ENCODE peak calls at places on chromosomes 12 and 14, in seven cellular contexts. L, C, V, J, E, T and F are unnamed samples.

GRCh38 chr12:57152408-57153038 is 5.1 kb upstream of the LRP1-AS start:
- DNase-seq in V (no peak), C (no peak), E (no peak), L (no peak), J (no peak), T (no peak), F (no peak)

GRCh38 chr14:105099778-105100177 is 34.5 kb upstream of the GPR132 start:
- DNase-seq in J (no peak), T (no peak), C (no peak), E (no peak), L (no peak), V (no peak), F (no peak)

GRCh38 chr12:105462336-105462735 is 131.8 kb downstream of the C12orf75 start:
- DNase-seq in T (no peak), E (no peak), C (no peak), J (no peak), V (no peak), L (no peak), F (no peak)

GRCh38 chr12:27589419-27589818 is 65.4 kb downstream of the PPFIBP1 start:
- DNase-seq in V (no peak), T (no peak), E (no peak), C (no peak), J (no peak), L (no peak), F (peak; percentile 50)

GRCh38 chr12:78918221-78918620 is 53.6 kb downstream of the SYT1 start:
- DNase-seq in T (no peak), C (no peak), E (no peak), J (peak; percentile 22), V (no peak), L (no peak), F (no peak)

GRCh38 chr14:64581817-64582216 is 32.1 kb downstream of the PPP1R36 start:
- DNase-seq in C (no peak), J (no peak), E (no peak), L (no peak), V (no peak), T (no peak), F (no peak)

GRCh38 chr12:62146323-62146722 is 113.9 kb upstream of the USP15 start:
- DNase-seq in C (no peak), J (no peak), L (no peak), E (no peak), T (no peak), V (no peak), F (no peak)

GRCh38 chr14:23539209-23539866 is 12.2 kb downstream of the ZFHX2 start:
- DNase-seq in C (peak; percentile 61), L (peak; percentile 19), J (peak; percentile 92), V (no peak), E (peak; percentile 86), T (no peak), F (peak; percentile 44)

GRCh38 chr12:109387425-109388166 is 39.9 kb downstream of the MYO1H start:
- DNase-seq in J (peak; percentile 31), V (no peak), L (peak; percentile 44), C (peak; percentile 63), T (no peak), E (peak; percentile 73), F (peak; percentile 51)

GRCh38 chr12:93662961-93663728 is 14.0 kb upstream of the CRADD start:
- DNase-seq in T (no peak), J (no peak), E (peak; percentile 94), C (no peak), L (no peak), V (no peak), F (no peak)

GRCh38 chr12:10967409-10967808 is 19.3 kb downstream of the TAS2R50 start:
- DNase-seq in C (no peak), T (no peak), E (no peak), L (no peak), J (peak; percentile 23), V (no peak), F (no peak)

GRCh38 chr14:61941421-61941805 is 179.2 kb downstream of the SNAPC1 start:
- DNase-seq in L (no peak), T (no peak), V (no peak), C (no peak), J (no peak), E (no peak), F (no peak)

GRCh38 chr14:65237956-65238355 is 135.6 kb upstream of the MAX start:
- DNase-seq in T (no peak), J (no peak), L (no peak), E (peak; percentile 84), C (peak; percentile 59), V (no peak), F (no peak)

GRCh38 chr14:68112456-68112855 is 292.9 kb downstream of the RAD51B start:
- DNase-seq in V (no peak), T (no peak), C (no peak), L (no peak), E (no peak), J (no peak), F (no peak)

GRCh38 chr12:101414533-101415119 is 7.1 kb upstream of the ARL1 start:
- DNase-seq in T (no peak), C (peak; percentile 78), L (peak; percentile 73), E (peak; percentile 58), J (peak; percentile 52), V (peak; percentile 13), F (peak; percentile 27)

GRCh38 chr14:78417532-78417931 is 247.4 kb downstream of the NRXN3 start:
- DNase-seq in V (no peak), J (no peak), C (no peak), L (no peak), T (no peak), E (no peak), F (no peak)

GRCh38 chr12:64400041-64400440 is 4.2 kb upstream of the XPOT start:
- DNase-seq in C (peak; percentile 64), E (no peak), L (no peak), J (no peak), V (no peak), T (no peak), F (no peak)

GRCh38 chr12:29762637-29763300 is 21.0 kb downstream of the TMTC1 start:
- DNase-seq in L (no peak), J (no peak), E (no peak), T (no peak), V (no peak), C (no peak), F (no peak)

GRCh38 chr12:93896427-93896826 is 219.3 kb downstream of the CRADD start:
- DNase-seq in C (no peak), L (no peak), J (peak; percentile 24), V (no peak), E (no peak), T (no peak), F (no peak)

GRCh38 chr12:20212658-20213387 is 155.5 kb upstream of the PDE3A start:
- DNase-seq in T (peak; percentile 69), E (no peak), L (peak; percentile 82), J (peak; percentile 61), V (no peak), C (no peak), F (peak; percentile 33)

GRCh38 chr12:71780207-71780822 is 25.7 kb downstream of the RAB21 start:
- DNase-seq in T (no peak), V (no peak), C (peak; percentile 62), E (peak; percentile 20), L (peak; percentile 16), J (peak; percentile 43), F (peak; percentile 28)

GRCh38 chr12:102958073-102958829 is 777 bp downstream of the ASCL1 start:
- DNase-seq in J (peak; percentile 80), V (no peak), T (no peak), L (no peak), E (no peak), C (no peak), F (no peak)

GRCh38 chr12:102954143-102954542 is 3.3 kb upstream of the ASCL1 start:
- DNase-seq in J (no peak), L (no peak), E (no peak), C (no peak), T (no peak), V (no peak), F (no peak)

GRCh38 chr12:102957339-102958050 is at the start of gene ASCL1:
- DNase-seq in V (no peak), E (no peak), L (no peak), J (peak; percentile 83), C (no peak), T (no peak), F (no peak)

GRCh38 chr12:102956738-102957338 is 636 bp upstream of the ASCL1 start:
- DNase-seq in C (no peak), J (no peak), T (no peak), L (no peak), E (no peak), V (no peak), F (no peak)

DNA sequence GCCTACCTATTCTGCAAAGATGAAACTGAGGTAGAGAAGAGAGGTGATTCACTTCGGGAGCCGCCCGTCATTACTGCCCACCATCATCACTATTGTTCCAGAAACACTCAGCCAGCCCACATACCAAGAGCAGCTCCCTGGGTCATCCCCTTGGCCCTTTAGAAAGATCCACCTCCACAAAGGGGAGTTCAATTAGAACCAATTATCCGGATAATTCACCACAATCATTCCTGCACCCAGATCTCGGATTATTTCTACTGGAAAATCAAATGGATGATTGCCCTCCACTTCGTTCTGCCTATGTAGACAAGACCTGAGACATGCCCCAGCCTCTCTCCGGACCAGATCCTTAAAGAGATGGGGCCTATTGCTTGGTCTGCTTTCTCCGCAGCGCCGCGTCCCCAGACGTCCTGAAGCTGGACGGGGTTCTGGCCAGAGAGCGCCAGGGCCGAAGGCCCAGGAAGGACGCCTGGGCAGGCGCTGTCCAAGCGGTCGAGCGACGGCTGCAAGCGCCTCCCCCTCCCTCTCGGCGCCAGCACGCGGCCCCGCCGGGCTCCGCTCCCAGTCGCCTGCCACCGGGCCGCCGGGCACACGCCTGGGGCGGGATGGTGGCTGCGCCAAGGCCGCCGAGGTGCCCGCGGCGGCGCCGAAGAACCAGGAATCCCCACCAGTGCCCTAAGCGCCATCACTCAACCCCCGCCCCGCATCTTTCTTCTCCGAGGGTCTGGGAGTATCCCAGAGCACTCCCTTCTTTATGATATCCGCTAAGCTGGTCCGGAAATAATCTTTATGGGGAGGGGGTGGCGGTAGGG is 1.3 kb upstream of the ASCL1 start:
- DNase-seq in V (no peak), J (peak; percentile 73), T (no peak), C (no peak), E (no peak), L (no peak), F (no peak)
- TF ChIP-seq JUND in V (no peak), J (no peak), T (no peak), C (no peak), E (no peak), L (no peak), F (no peak)

GRCh38 chr12:125263385-125263784 is 198.2 kb downstream of the AACS start:
- DNase-seq in E (no peak), J (no peak), C (no peak), L (no peak), V (no peak), T (no peak), F (peak; percentile 54)
- TF ChIP-seq JUND in E (no peak), J (no peak), C (no peak), L (no peak), V (no peak), T (no peak), F (no peak)

DNA sequence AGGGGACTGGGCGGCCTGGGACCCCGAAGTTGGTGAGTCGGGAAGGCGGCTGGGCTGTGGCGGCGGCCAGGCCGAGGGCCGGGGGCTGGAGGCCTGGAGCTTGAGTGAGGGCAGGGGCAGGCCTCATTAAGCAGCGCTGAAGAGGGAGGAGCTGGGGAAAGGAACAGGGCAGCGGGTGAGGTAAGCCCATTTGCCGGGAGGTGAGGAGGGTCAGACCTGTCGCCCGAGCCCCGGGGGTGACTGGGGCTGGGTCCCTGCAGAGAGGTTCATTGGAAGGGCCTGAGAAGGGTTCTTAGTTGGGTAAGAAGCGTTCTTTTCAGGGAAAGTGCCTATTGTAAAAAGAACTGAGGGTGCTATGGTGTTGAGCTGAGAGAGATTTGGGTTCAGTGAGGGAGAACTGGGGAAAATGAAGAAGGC is 438 bp downstream of the RAB5B start:
- DNase-seq in V (no peak), E (peak; percentile 31), L (no peak), C (peak; percentile 67), J (peak; percentile 65), T (no peak), F (peak; percentile 51)
- TF ChIP-seq JUND in V (no peak), E (no peak), L (no peak), C (no peak), J (no peak), T (no peak), F (no peak)

GRCh38 chr12:47820631-47821345 is 1.1 kb upstream of the HDAC7 start:
- DNase-seq in C (peak; percentile 68), T (no peak), L (peak; percentile 62), E (peak; percentile 88), V (no peak), J (peak; percentile 61), F (peak; percentile 90)
- TF ChIP-seq JUND in C (peak; percentile 83), T (peak; percentile 94), L (no peak), E (peak; percentile 35), V (no peak), J (peak; percentile 98), F (peak; percentile 93)